ENCODE peak calls at places on chromosomes 2 and 18, in six cellular contexts. U is neuronal stem cell, N is IMR-90, O is H9, H is trophoblast cell, S is H1. V is an unnamed sample.

GRCh38 chr2:218026244-218026643 is 23.4 kb upstream of the TNS1 start:
- DNase-seq in N (no peak), O (peak; percentile 20), U (no peak), S (no peak), H (no peak), V (no peak)

GRCh38 chr2:73291093-73291460 is 2.3 kb downstream of the EGR4 start:
- DNase-seq in S (peak; percentile 36), O (peak; percentile 81), N (peak; percentile 46), H (no peak), U (peak; percentile 88), V (peak; percentile 60)

GRCh38 chr18:47619771-47620170 is 310.7 kb downstream of the SMAD2 start:
- DNase-seq in H (no peak), U (no peak), N (no peak), O (no peak), S (no peak), V (no peak)

GRCh38 chr2:187783446-187783845 is 229.2 kb upstream of the TFPI start:
- DNase-seq in O (no peak), U (no peak), N (no peak), H (no peak), S (no peak), V (no peak)

GRCh38 chr2:207073791-207074678 is 91.7 kb downstream of the KLF7 start:
- DNase-seq in S (no peak), O (no peak), U (no peak), H (no peak), N (peak; percentile 12), V (peak; percentile 53)

GRCh38 chr2:180730976-180731375 is 249.4 kb upstream of the UBE2E3 start:
- DNase-seq in H (no peak), S (no peak), N (peak; percentile 27), U (no peak), O (no peak), V (no peak)

GRCh38 chr2:148253716-148254115 is 232.8 kb downstream of the MBD5 start:
- DNase-seq in N (peak; percentile 48), O (no peak), S (no peak), U (no peak), H (peak; percentile 42), V (no peak)

GRCh38 chr2:3211971-3212362 is 165.7 kb downstream of the EIPR1 start:
- DNase-seq in H (no peak), N (no peak), S (no peak), U (no peak), O (no peak), V (no peak)

GRCh38 chr2:230330725-230331124 is 3.7 kb downstream of the SP140L start:
- DNase-seq in U (no peak), S (no peak), H (peak; percentile 56), N (peak; percentile 36), O (no peak), V (peak; percentile 84)

GRCh38 chr2:12066986-12067385 is 320.6 kb downstream of the LPIN1 start:
- DNase-seq in H (no peak), U (no peak), O (no peak), S (no peak), N (no peak), V (no peak)

GRCh38 chr2:101608411-101609317 is 88.8 kb upstream of the MAP4K4 start:
- DNase-seq in N (no peak), S (no peak), U (no peak), H (no peak), O (no peak), V (no peak)

GRCh38 chr2:232611559-232612218 is 21.7 kb upstream of the EFHD1 start:
- DNase-seq in O (peak; percentile 79), N (peak; percentile 54), U (no peak), S (no peak), H (peak; percentile 69), V (peak; percentile 45)

GRCh38 chr2:71864085-71864484 is 283.6 kb downstream of the CYP26B1 start:
- DNase-seq in H (no peak), S (no peak), U (no peak), N (no peak), O (no peak), V (no peak)

GRCh38 chr2:224948005-224948404 is 94.3 kb downstream of the DOCK10 start:
- DNase-seq in N (no peak), O (no peak), U (no peak), H (no peak), S (no peak), V (no peak)

GRCh38 chr18:46411191-46411590 is 245.8 kb downstream of the LOXHD1 start:
- DNase-seq in O (no peak), H (no peak), U (no peak), N (no peak), S (no peak), V (no peak)

GRCh38 chr2:144548088-144548487 is 28.2 kb upstream of the ZEB2 start:
- DNase-seq in U (no peak), N (no peak), H (no peak), O (no peak), S (no peak), V (no peak)

GRCh38 chr2:65121-65520 is 18.8 kb upstream of the FAM110C start:
- DNase-seq in O (peak; percentile 44), U (no peak), N (no peak), H (no peak), S (no peak), V (no peak)

GRCh38 chr2:184879671-184880070 is 281.3 kb downstream of the ZNF804A start:
- DNase-seq in H (no peak), S (no peak), U (no peak), N (no peak), O (no peak), V (no peak)

GRCh38 chr18:26419746-26420145 is 128.6 kb downstream of the KCTD1 start:
- DNase-seq in U (no peak), N (no peak), O (no peak), S (no peak), H (no peak), V (no peak)

GRCh38 chr18:54859667-54860421 is 31.6 kb downstream of the RAB27B start:
- DNase-seq in S (no peak), H (no peak), U (no peak), N (no peak), O (no peak), V (no peak)

GRCh38 chr2:177692828-177693269 is 300.3 kb downstream of the AGPS start:
- DNase-seq in U (no peak), N (no peak), H (no peak), S (no peak), O (no peak), V (peak; percentile 8)

GRCh38 chr2:60499082-60499429 is 54.4 kb downstream of the BCL11A start:
- DNase-seq in O (no peak), U (no peak), H (no peak), N (no peak), S (no peak), V (no peak)

GRCh38 chr2:60496976-60497375 is 56.5 kb downstream of the BCL11A start:
- DNase-seq in S (no peak), H (no peak), U (peak; percentile 23), N (no peak), O (no peak), V (no peak)

GRCh38 chr2:60496475-60496874 is 57.0 kb downstream of the BCL11A start:
- DNase-seq in S (no peak), U (no peak), O (no peak), N (no peak), H (no peak), V (no peak)

GRCh38 chr2:60499651-60500300 is 53.7 kb downstream of the BCL11A start:
- DNase-seq in N (no peak), S (no peak), U (no peak), H (no peak), O (no peak), V (no peak)

DNA sequence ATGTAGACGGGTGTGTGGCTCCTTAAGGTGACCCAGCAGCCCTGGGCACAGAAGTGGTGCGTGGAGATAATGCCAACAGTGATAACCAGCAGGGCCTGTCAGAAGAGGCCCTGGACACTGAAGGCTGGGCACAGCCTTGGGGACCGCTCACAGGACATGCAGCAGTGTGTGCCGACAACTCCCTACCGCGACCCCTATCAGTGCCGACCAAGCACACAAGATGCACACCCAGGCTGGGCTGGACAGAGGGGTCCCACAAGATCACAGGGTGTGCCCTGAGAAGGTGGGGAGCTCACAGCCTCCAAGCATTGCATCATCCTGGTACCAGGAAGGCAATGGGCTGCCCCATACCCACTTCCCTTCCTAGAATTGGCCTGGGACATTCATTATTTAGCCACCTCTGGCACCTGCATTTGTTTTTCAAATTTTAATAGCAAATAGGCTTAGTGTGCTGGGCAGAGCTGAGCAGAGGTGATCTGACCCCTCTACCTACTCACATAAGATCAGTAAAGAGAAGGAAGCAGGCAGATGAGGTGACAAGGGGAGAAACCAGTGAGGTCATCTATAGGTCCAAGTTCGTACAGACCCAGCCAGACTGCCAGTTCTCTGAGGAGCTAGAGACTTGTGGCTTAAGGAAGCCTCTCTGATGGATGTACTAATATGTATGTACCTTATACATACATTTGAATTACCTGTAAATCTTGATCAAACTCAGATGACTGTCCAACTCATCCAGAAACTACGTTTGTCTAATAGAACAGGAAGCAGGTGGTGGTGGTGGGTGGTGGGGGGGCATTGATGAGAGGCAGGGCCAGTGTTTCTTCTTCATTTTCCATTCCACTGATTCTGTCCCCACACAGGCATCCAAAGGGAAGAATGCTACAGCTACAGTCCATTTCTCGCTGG is 55.0 kb downstream of the BCL11A start:
- DNase-seq in S (no peak), N (no peak), H (no peak), U (no peak), O (no peak), V (no peak)
- H2BK5ac ChIP-seq in S (no peak overlapping the region), N (no peak overlapping the region), H (no peak overlapping the region), U (no peak overlapping the region), O (no peak overlapping the region), V (no peak overlapping the region)

GRCh38 chr2:8633735-8634313 is 48.0 kb upstream of the ID2 start:
- DNase-seq in O (no peak), U (no peak), H (no peak), N (peak; percentile 96), S (no peak), V (peak; percentile 67)
- H2AFZ ChIP-seq in O (no peak overlapping the region), U (no peak overlapping the region), H (no peak overlapping the region), N (peak overlapping the region; percentile 86), S (no peak overlapping the region), V (no peak overlapping the region)

GRCh38 chr2:17736989-17737388 is 16.6 kb downstream of the SMC6 start:
- DNase-seq in N (peak; percentile 82), S (no peak), O (no peak), U (no peak), H (no peak), V (no peak)
- H2BK5ac ChIP-seq in N (peak overlapping the region; percentile 93), S (no peak overlapping the region), O (no peak overlapping the region), U (no peak overlapping the region), H (no peak overlapping the region), V (no peak overlapping the region)

GRCh38 chr2:27082773-27083409 is 3.7 kb upstream of the KHK start:
- DNase-seq in S (no peak), U (no peak), O (no peak), H (no peak), N (no peak), V (no peak)
- H2AFZ ChIP-seq in S (no peak overlapping the region), U (no peak overlapping the region), O (no peak overlapping the region), H (no peak overlapping the region), N (no peak overlapping the region), V (no peak overlapping the region)